ENCODE peak calls at places on chromosome 2, in six cellular contexts. Q is tibial artery, J is cardiac muscle cell, T is thoracic aorta, N is HCT116, F is A549. X is an unnamed sample. For H3K9me3 and H3K4me1, the result is how much of the 10 kb centered on the place peaks cover.

GRCh38 chr2:12227941-12228608 is 481.6 kb downstream of the LPIN1 start:
- DNase-seq in F (no peak), Q (no peak), T (no peak), J (no peak), N (no peak), X (no peak)

GRCh38 chr2:42569116-42569711 is 782 bp downstream of the MTA3 start:
- DNase-seq in J (peak), Q (no peak), F (peak), T (no peak), N (no peak), X (no peak)

GRCh38 chr2:133266926-133267590 is 301.2 kb downstream of the NCKAP5 start:
- DNase-seq in Q (no peak), J (peak), F (peak), T (no peak), N (no peak), X (peak)

GRCh38 chr2:75627902-75628504 is 18.6 kb upstream of the MRPL19 start:
- DNase-seq in Q (no peak), T (no peak), J (peak), F (peak), N (peak), X (peak)

GRCh38 chr2:235212501-235212900 is 260.7 kb downstream of the SH3BP4 start:
- DNase-seq in Q (no peak), T (no peak), N (no peak), J (no peak), F (no peak), X (no peak)

GRCh38 chr2:215624423-215624829 is 188.6 kb upstream of the FN1 start:
- DNase-seq in J (no peak), T (peak), N (no peak), Q (peak), F (no peak), X (no peak)

GRCh38 chr2:44360749-44361329 is 455 bp downstream of the PREPL start:
- DNase-seq in T (no peak), N (no peak), Q (no peak), F (peak), J (no peak), X (peak)

GRCh38 chr2:222294996-222295367 is 3.8 kb downstream of the PAX3 start:
- DNase-seq in T (no peak), F (no peak), N (no peak), J (no peak), Q (no peak), X (no peak)

DNA sequence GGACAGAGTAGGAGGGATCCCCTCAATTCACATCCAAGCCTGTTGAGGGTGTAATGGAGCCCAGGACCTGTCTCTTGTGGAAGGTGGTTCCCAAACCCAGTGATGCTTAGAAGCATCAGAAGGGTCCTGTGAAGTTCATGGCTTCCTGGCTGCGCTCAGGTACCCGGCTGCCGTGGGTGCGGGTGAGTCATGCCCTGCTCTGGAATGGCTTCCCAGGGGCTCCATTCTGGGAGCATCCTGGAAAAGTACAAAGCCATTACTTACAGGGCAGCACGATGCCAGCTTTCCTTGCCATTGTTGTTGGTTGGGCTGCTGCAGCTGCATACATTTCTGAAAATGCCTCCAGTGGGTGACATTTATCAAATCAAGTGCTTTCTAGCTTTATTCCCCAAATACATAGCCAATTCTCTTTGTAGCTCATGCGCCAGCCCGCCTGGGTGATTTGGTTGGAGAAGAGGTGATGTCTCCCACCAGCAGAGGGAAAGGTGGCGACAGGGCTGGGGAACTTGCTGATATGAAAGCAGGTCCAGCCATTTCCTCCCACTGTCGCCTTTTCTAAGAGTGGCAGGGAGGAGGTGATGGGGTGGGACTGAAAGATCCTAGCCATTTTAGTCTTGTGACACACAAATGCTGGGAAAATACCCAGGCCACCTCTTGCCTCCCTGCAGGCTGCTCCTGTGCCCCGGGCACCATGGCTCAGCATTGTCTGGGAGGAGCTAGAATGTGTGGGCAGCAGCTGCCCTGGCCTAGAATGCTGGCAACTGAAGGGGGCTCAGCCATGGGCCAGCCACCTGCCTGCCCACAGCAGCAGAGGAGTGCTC is 65.9 kb upstream of the HPCAL1 start:
- DNase-seq in Q (peak), J (no peak), T (no peak), F (no peak), N (no peak), X (no peak)
- H3K9me3 ChIP-seq in Q (under half), J (under half), T (under half), F (under half), N (under half), X (under half)

GRCh38 chr2:237092920-237093781 is 7.5 kb downstream of the COPS8 start:
- DNase-seq in Q (no peak), T (no peak), N (peak), J (peak), F (peak), X (peak)
- TF ChIP-seq CTCF in Q (peak), T (peak), N (peak), J (peak), F (peak), X (peak)

GRCh38 chr2:38509947-38510326 is 92.8 kb downstream of the HNRNPLL start:
- DNase-seq in Q (no peak), J (no peak), F (no peak), N (no peak), T (no peak), X (no peak)
- H3K4me1 ChIP-seq in Q (under half), J (under half), F (under half), N (under half), T (half or more), X (under half)

GRCh38 chr2:171013851-171014250 is 84.8 kb downstream of the GORASP2 start:
- DNase-seq in T (no peak), N (no peak), F (no peak), J (no peak), Q (no peak), X (no peak)

GRCh38 chr2:171004833-171005232 is 75.8 kb downstream of the GORASP2 start:
- DNase-seq in J (no peak), F (no peak), T (no peak), N (no peak), Q (no peak), X (no peak)

GRCh38 chr2:171004363-171004762 is 75.3 kb downstream of the GORASP2 start:
- DNase-seq in J (no peak), N (no peak), T (no peak), F (no peak), Q (no peak), X (no peak)

GRCh38 chr2:171008550-171009205 is 79.6 kb downstream of the GORASP2 start:
- DNase-seq in T (no peak), J (no peak), Q (no peak), F (no peak), N (no peak), X (no peak)

GRCh38 chr2:171009386-171009785 is 80.3 kb downstream of the GORASP2 start:
- DNase-seq in N (no peak), T (no peak), J (no peak), Q (no peak), F (no peak), X (no peak)
- H3K9me3 ChIP-seq in N (under half), T (under half), J (under half), Q (under half), F (under half), X (under half)

GRCh38 chr2:117557626-117558025 is 256.9 kb upstream of the DDX18 start:
- DNase-seq in T (no peak), J (no peak), F (no peak), N (no peak), Q (no peak), X (no peak)

DNA sequence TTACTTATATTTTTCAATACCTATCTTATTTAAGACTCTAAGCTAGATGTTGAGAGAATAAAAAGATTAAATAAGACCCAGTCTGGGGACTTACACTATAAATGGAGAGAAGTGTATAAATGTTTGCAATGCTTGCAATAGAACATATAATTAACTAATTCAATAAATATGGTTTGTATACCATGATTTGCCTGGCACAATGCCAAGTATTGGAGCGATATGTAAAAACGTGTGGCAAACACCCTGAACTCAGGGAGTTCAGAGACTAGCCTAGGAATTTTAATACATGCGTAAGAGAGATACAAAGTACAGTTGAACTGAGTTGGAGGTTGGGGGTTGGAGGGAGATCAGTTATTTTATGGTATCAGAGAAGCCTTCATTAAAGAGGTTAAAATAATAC is 251.8 kb upstream of the DDX18 start:
- DNase-seq in Q (no peak), F (no peak), N (no peak), J (no peak), T (no peak), X (no peak)
- TF ChIP-seq CTCF in Q (no peak), F (no peak), N (no peak), J (no peak), T (no peak), X (no peak)

X was measured in BE2C.